ENCODE peak calls at places on chromosome 20, in four cellular contexts. Z, D, O and K are unnamed samples.

GRCh38 chr20:35410613-35411012 is 1.2 kb downstream of the UQCC1 start:
- DNase-seq in Z (no peak), D (no peak), O (no peak), K (no peak)

GRCh38 chr20:8757146-8757545 is 311.7 kb upstream of the PLCB4 start:
- DNase-seq in D (peak), Z (peak), O (no peak), K (no peak)

GRCh38 chr20:32534661-32535240 is 50.4 kb downstream of the NOL4L start:
- DNase-seq in D (no peak), Z (no peak), O (no peak), K (no peak)

GRCh38 chr20:25285856-25286798 is 38.2 kb downstream of the PYGB start:
- DNase-seq in D (no peak), Z (no peak), O (no peak), K (no peak)

GRCh38 chr20:13549451-13549850 is 89.3 kb downstream of the TASP1 start:
- DNase-seq in O (no peak), D (no peak), Z (no peak), K (no peak)

GRCh38 chr20:9903048-9903651 is 64.3 kb upstream of the PAK5 start:
- DNase-seq in D (no peak), Z (peak), O (no peak), K (no peak)

GRCh38 chr20:19847383-19847782 is 89.3 kb downstream of the RIN2 start:
- DNase-seq in Z (no peak), D (no peak), O (no peak), K (no peak)

GRCh38 chr20:45701104-45701503 is 734 bp upstream of the WFDC13 start:
- DNase-seq in Z (no peak), O (no peak), D (no peak), K (no peak)

GRCh38 chr20:41074441-41074840 is 45.8 kb downstream of the TOP1 start:
- DNase-seq in Z (no peak), D (no peak), O (no peak), K (no peak)

GRCh38 chr20:2750343-2751251 is 49.8 kb downstream of the CPXM1 start:
- DNase-seq in Z (peak), D (peak), O (no peak), K (no peak)

GRCh38 chr20:17888044-17888443 is 80.5 kb downstream of the SNX5 start:
- DNase-seq in D (no peak), O (no peak), Z (peak), K (no peak)

GRCh38 chr20:25295386-25296093 is 47.7 kb downstream of the PYGB start:
- DNase-seq in O (no peak), D (no peak), Z (no peak), K (no peak)

GRCh38 chr20:10002871-10003270 is 31.9 kb upstream of the ANKEF1 start:
- DNase-seq in D (no peak), O (no peak), Z (no peak), K (no peak)

GRCh38 chr20:19761853-19762252 is 3.8 kb downstream of the RIN2 start:
- DNase-seq in Z (no peak), D (no peak), O (no peak), K (no peak)

GRCh38 chr20:25059866-25060465 is 2.0 kb upstream of the ACSS1 start:
- DNase-seq in D (no peak), O (no peak), Z (peak), K (no peak)

GRCh38 chr20:57619053-57619831 is 984 bp downstream of the ZBP1 start:
- DNase-seq in D (no peak), Z (no peak), O (no peak), K (no peak)

GRCh38 chr20:59958123-59958522 is at the start of gene CDH26:
- DNase-seq in O (no peak), Z (no peak), D (no peak), K (no peak)

GRCh38 chr20:62517168-62517567 is 41.4 kb upstream of the GATA5 start:
- DNase-seq in O (no peak), Z (no peak), D (no peak), K (no peak)

GRCh38 chr20:37407117-37407566 is 61.2 kb downstream of the SRC start:
- DNase-seq in D (no peak), Z (peak), O (no peak), K (no peak)

GRCh38 chr20:49346682-49347081 is 68.8 kb upstream of the ZNFX1 start:
- DNase-seq in D (no peak), Z (peak), O (peak), K (no peak)

GRCh38 chr20:20410678-20411077 is 42.8 kb downstream of the INSM1 start:
- DNase-seq in D (no peak), O (no peak), Z (no peak), K (no peak)

GRCh38 chr20:47546184-47547033 is 44.7 kb downstream of the NCOA3 start:
- DNase-seq in D (peak), Z (peak), O (no peak), K (no peak)

GRCh38 chr20:46148313-46149213 is 30.4 kb downstream of the CD40 start:
- DNase-seq in O (no peak), D (no peak), Z (no peak), K (no peak)

GRCh38 chr20:8082999-8083398 is 49.1 kb upstream of the PLCB1 start:
- DNase-seq in D (peak), Z (no peak), O (no peak), K (no peak)

GRCh38 chr20:42294976-42295375 is 676.8 kb upstream of the CHD6 start:
- DNase-seq in Z (no peak), D (no peak), O (no peak), K (no peak)

GRCh38 chr20:543369-544152 is at the start of gene CSNK2A1:
- DNase-seq in D (peak), Z (peak), O (peak), K (peak)

GRCh38 chr20:58094698-58095097 is 133.8 kb downstream of the ANKRD60 start:
- DNase-seq in Z (no peak), O (no peak), D (no peak), K (no peak)